ENCODE peak calls at places on chromosome 7, in eight cellular contexts. U is fibroblast of lung; F is kidney; T is CD4-positive, alpha-beta T cell; W is adrenal gland; K is nephron progenitor cell; B is foreskin keratinocyte; Q is endodermal cell. G is an unnamed sample.

GRCh38 chr7:135147341-135147898 is 452 bp upstream of the TMEM140 start:
- DNase-seq in B (no peak), U (peak; percentile 74), T (no peak), Q (no peak), K (no peak), W (no peak), F (no peak), G (no peak)

GRCh38 chr7:82343-83155 is 109.8 kb upstream of the FAM20C start:
- DNase-seq in T (no peak), U (no peak), F (peak; percentile 77), W (no peak), Q (peak; percentile 85), K (no peak), B (no peak), G (no peak)

GRCh38 chr7:18231854-18232253 is 204.2 kb upstream of the PRPS1L1 start:
- DNase-seq in K (no peak), Q (no peak), U (no peak), T (no peak), B (no peak), F (no peak), W (no peak), G (no peak)

GRCh38 chr7:2523461-2523905 is 3.9 kb downstream of the LFNG start:
- DNase-seq in U (no peak), T (no peak), Q (peak; percentile 82), K (no peak), B (no peak), F (no peak), W (no peak), G (no peak)

GRCh38 chr7:5248201-5248885 is 34.4 kb upstream of the SLC29A4 start:
- DNase-seq in F (peak; percentile 91), T (no peak), Q (no peak), U (peak; percentile 61), W (peak; percentile 37), K (peak; percentile 28), B (no peak), G (no peak)

GRCh38 chr7:42671627-42672026 is 240.2 kb downstream of the C7orf25 start:
- DNase-seq in F (no peak), W (no peak), T (no peak), B (peak; percentile 83), Q (no peak), K (no peak), U (peak; percentile 80), G (no peak)

GRCh38 chr7:108235451-108236061 is 105.4 kb upstream of the LAMB4 start:
- DNase-seq in Q (peak; percentile 80), B (no peak), U (peak; percentile 58), W (no peak), T (no peak), K (no peak), F (no peak), G (no peak)

GRCh38 chr7:143485091-143485490 is 7.4 kb downstream of the TAS2R41 start:
- DNase-seq in U (no peak), Q (no peak), W (no peak), B (no peak), T (no peak), K (no peak), F (no peak), G (no peak)

GRCh38 chr7:127417346-127417745 is 24.8 kb upstream of the ZNF800 start:
- DNase-seq in Q (no peak), W (no peak), K (no peak), B (no peak), T (no peak), U (no peak), F (no peak), G (no peak)

GRCh38 chr7:117385340-117386124 is 41.8 kb downstream of the ASZ1 start:
- DNase-seq in K (no peak), U (peak; percentile 53), Q (no peak), W (no peak), F (no peak), B (peak; percentile 32), T (no peak), G (no peak)

GRCh38 chr7:8871716-8872115 is 438.3 kb downstream of the NXPH1 start:
- DNase-seq in T (no peak), Q (no peak), F (no peak), K (no peak), B (no peak), W (no peak), U (no peak), G (no peak)

GRCh38 chr7:130723784-130724183 is 10.2 kb downstream of the KLF14 start:
- DNase-seq in B (no peak), T (no peak), U (no peak), W (no peak), K (no peak), F (no peak), Q (no peak), G (no peak)

GRCh38 chr7:41107938-41108448 is 594.9 kb downstream of the INHBA start:
- DNase-seq in F (no peak), W (no peak), U (no peak), B (peak; percentile 99), Q (no peak), T (no peak), K (no peak), G (no peak)

GRCh38 chr7:116477646-116478045 is 21.9 kb upstream of the CAV2 start:
- DNase-seq in W (no peak), U (no peak), T (no peak), B (no peak), K (no peak), Q (no peak), F (no peak), G (no peak)

GRCh38 chr7:131726680-131727079 is 170.3 kb upstream of the PODXL start:
- DNase-seq in F (no peak), W (no peak), B (no peak), Q (no peak), T (no peak), U (no peak), K (no peak), G (no peak)

GRCh38 chr7:356087-356486 is 66.1 kb downstream of the FOXL3 start:
- DNase-seq in U (no peak), T (no peak), Q (no peak), K (no peak), B (peak; percentile 80), W (no peak), F (no peak), G (no peak)

DNA sequence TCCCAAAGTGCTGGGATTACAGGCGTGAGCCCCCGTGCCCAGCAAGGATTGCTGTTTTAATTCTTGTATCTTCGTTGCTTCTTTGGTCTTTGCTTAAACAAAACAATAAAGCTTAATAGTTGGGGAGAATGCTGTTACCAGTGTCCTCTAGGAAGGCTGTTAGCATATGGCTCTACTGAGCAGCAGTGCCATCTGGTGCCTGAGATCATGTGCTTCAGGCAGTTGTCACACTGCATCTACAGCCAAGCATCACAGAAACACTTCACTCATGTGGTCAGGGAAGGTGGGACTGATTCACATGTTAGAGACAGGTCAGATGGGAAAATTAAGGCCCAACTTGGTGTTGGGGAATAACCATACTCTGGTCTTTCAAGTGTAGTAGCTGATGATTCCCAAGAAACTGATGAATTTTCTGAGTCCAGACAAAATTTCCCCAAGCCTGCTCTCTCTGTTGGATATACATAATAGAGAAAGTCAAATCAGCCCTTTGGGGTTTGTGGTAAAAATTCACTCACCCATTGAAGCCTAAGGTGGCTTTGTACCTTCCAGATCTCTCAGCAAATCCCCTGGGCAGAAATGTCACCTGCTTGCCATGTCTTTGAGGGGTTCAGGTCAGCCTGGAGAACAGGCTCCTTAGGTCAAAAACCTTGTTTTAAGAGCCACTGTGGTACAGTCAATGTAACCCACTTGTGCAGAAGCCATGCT is 28.4 kb downstream of the UBE2D4 start:
- DNase-seq in U (peak; percentile 66), F (no peak), B (peak; percentile 45), Q (peak; percentile 83), W (peak; percentile 46), K (peak; percentile 10), T (no peak), G (no peak)
- TF ChIP-seq CTCF in U (peak; percentile 62), F (peak; percentile 42), B (peak; percentile 69), Q (peak; percentile 80), W (peak; percentile 53), K (peak; percentile 37), T (peak; percentile 28), G (no peak)

GRCh38 chr7:105879782-105880181 is 3.4 kb upstream of the ATXN7L1 start:
- DNase-seq in W (no peak), Q (no peak), U (no peak), F (no peak), T (no peak), B (peak; percentile 15), K (no peak), G (no peak)
- TF ChIP-seq CTCF in W (no peak), Q (no peak), U (no peak), F (no peak), T (no peak), B (no peak), K (no peak), G (no peak)

GRCh38 chr7:92116949-92117348 is 17.3 kb downstream of the CYP51A1 start:
- DNase-seq in F (no peak), K (no peak), B (no peak), U (no peak), Q (no peak), T (no peak), W (no peak), G (no peak)

GRCh38 chr7:92115821-92116220 is 18.5 kb downstream of the CYP51A1 start:
- DNase-seq in B (no peak), T (no peak), U (no peak), Q (no peak), K (no peak), F (no peak), W (no peak), G (no peak)

GRCh38 chr7:92119213-92119759 is 15.0 kb downstream of the CYP51A1 start:
- DNase-seq in Q (no peak), K (no peak), W (no peak), U (no peak), B (no peak), T (no peak), F (no peak), G (no peak)
- TF ChIP-seq CTCF in Q (no peak), K (no peak), W (no peak), U (no peak), B (no peak), T (no peak), F (no peak), G (no peak)

GRCh38 chr7:24597014-24597413 is 23.8 kb downstream of the PALS2 start:
- DNase-seq in Q (no peak), K (no peak), U (no peak), F (no peak), B (no peak), T (no peak), W (no peak), G (no peak)

GRCh38 chr7:24587853-24588252 is 14.6 kb downstream of the PALS2 start:
- DNase-seq in W (no peak), B (no peak), T (peak; percentile 37), K (peak; percentile 26), F (no peak), U (peak; percentile 15), Q (peak; percentile 86), G (no peak)

GRCh38 chr7:24595671-24596418 is 22.6 kb downstream of the PALS2 start:
- DNase-seq in T (no peak), K (no peak), B (no peak), U (no peak), F (no peak), Q (no peak), W (no peak), G (no peak)

DNA sequence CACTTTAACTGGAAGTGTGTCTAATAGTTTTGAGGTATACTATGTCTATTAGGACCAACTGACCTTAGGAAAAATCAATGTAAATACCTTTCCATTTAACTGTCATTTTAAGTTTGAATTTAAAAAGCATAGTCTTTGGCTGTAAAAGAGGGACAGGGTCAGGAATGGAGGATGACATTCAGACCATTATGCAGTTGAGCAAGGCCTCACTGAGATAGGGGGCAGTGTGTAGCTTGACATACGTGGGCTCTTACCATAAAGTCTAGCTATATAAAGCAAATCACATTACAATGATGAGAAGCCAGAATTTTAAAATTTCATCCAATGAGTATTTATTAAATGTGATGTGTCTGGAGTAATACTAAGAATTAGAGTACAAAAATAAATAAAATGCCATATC is 17.9 kb downstream of the PALS2 start:
- DNase-seq in F (no peak), B (no peak), T (no peak), W (no peak), U (no peak), K (no peak), Q (no peak), G (no peak)
- TF ChIP-seq CTCF in F (no peak), B (peak; percentile 14), T (no peak), W (no peak), U (peak; percentile 14), K (no peak), Q (peak; percentile 68), G (no peak)

G was measured in omental fat pad.